ENCODE peak calls at places on chromosomes 7 and 10, in ten cellular contexts. U, E, P, H, J, X, R, V, W and T are unnamed samples. For H3K4me1 and H3K9me3, the result is how much of the 10 kb centered on the place peaks cover.

GRCh38 chr10:65231148-65231547 is 1694.7 kb upstream of the LRRTM3 start:
- DNase-seq in U (no peak), E (no peak), P (no peak), H (no peak), J (no peak), X (no peak), R (no peak), V (no peak), W (no peak), T (no peak)

GRCh38 chr10:101008823-101009423 is 9.3 kb downstream of the LZTS2 start:
- DNase-seq in U (no peak), E (no peak), P (no peak), H (no peak), J (no peak), X (peak), R (no peak), V (no peak), W (no peak), T (no peak)

GRCh38 chr7:132732466-132732865 is 156.2 kb upstream of the PLXNA4 start:
- DNase-seq in U (no peak), E (no peak), P (no peak), H (no peak), J (no peak), X (no peak), R (no peak), V (no peak), W (no peak), T (no peak)

GRCh38 chr10:124653811-124654651 is 90.1 kb downstream of the FAM53B start:
- DNase-seq in U (no peak), E (no peak), P (no peak), H (no peak), J (no peak), X (peak), R (no peak), V (no peak), W (no peak), T (no peak)

GRCh38 chr7:38978474-38978873 is 765 bp downstream of the POU6F2 start:
- DNase-seq in U (no peak), E (no peak), P (no peak), H (no peak), J (no peak), X (no peak), R (no peak), V (no peak), W (no peak), T (no peak)

GRCh38 chr10:90787906-90788491 is 69.8 kb downstream of the HTR7 start:
- DNase-seq in U (no peak), E (no peak), P (peak), H (peak), J (peak), X (peak), R (no peak), V (no peak), W (no peak), T (peak)

GRCh38 chr7:91772100-91772794 is 108.3 kb downstream of the MTERF1 start:
- DNase-seq in U (no peak), E (no peak), P (no peak), H (no peak), J (no peak), X (peak), R (no peak), V (no peak), W (no peak), T (peak)

GRCh38 chr7:45269192-45269591 is 111.6 kb downstream of the RAMP3 start:
- DNase-seq in U (no peak), E (no peak), P (no peak), H (no peak), J (no peak), X (no peak), R (no peak), V (no peak), W (no peak), T (no peak)

GRCh38 chr7:141012044-141012685 is 2.6 kb downstream of the MRPS33 start:
- DNase-seq in U (peak), E (peak), P (peak), H (peak), J (peak), X (peak), R (peak), V (peak), W (peak), T (peak)

GRCh38 chr7:38013246-38013645 is 92.8 kb downstream of the EPDR1 start:
- DNase-seq in U (peak), E (no peak), P (no peak), H (no peak), J (no peak), X (no peak), R (no peak), V (no peak), W (no peak), T (no peak)

GRCh38 chr7:2660359-2661095 is 27.5 kb upstream of the AMZ1 start:
- DNase-seq in U (peak), E (peak), P (no peak), H (peak), J (no peak), X (no peak), R (no peak), V (no peak), W (peak), T (no peak)

GRCh38 chr7:69173341-69173740 is 424.9 kb upstream of the AUTS2 start:
- DNase-seq in U (no peak), E (no peak), P (no peak), H (no peak), J (no peak), X (no peak), R (no peak), V (no peak), W (no peak), T (no peak)

GRCh38 chr10:105384056-105384455 is 743.0 kb downstream of the SORCS3 start:
- DNase-seq in U (no peak), E (no peak), P (no peak), H (no peak), J (no peak), X (no peak), R (no peak), V (no peak), W (no peak), T (no peak)

GRCh38 chr10:118792501-118792900 is 37.7 kb upstream of the CACUL1 start:
- DNase-seq in U (peak), E (no peak), P (no peak), H (no peak), J (peak), X (peak), R (peak), V (no peak), W (no peak), T (no peak)

GRCh38 chr10:95422196-95422595 is 131.4 kb upstream of the PDLIM1 start:
- DNase-seq in U (no peak), E (no peak), P (no peak), H (no peak), J (no peak), X (no peak), R (no peak), V (no peak), W (no peak), T (no peak)

GRCh38 chr7:140506788-140507464 is 27.6 kb upstream of the MKRN1 start:
- DNase-seq in U (peak), E (peak), P (no peak), H (peak), J (no peak), X (peak), R (no peak), V (peak), W (peak), T (peak)

DNA sequence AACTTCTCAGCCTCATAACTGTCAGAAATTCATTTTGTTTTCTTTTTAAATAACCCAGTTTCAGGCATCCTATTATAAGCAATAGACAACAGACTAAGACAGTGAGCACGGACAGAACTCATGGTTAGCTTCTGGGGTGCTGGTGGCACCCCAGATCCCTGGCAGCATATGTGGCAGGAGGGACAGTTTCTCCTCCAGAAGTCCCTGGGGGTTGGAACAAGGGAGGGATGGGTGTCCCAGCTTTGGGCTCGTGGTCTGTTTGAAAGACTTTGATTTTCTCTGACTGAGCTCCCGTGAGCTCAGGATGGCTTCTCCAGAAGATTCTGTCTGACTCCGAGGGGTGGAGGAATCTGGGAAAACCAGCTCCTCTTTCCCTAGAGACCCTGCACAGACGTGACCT is 421.0 kb downstream of the GLRX3 start:
- DNase-seq in U (no peak), E (no peak), P (no peak), H (no peak), J (no peak), X (no peak), R (no peak), V (no peak), W (no peak), T (no peak)
- H3K4me1 ChIP-seq in U (under half), E (under half), P (under half), H (under half), J (under half), X (under half), R (under half), V (under half), W (under half), T (under half)

GRCh38 chr10:75648186-75648761 is 216.8 kb downstream of the LRMDA start:
- DNase-seq in U (no peak), E (no peak), P (no peak), H (no peak), J (no peak), X (no peak), R (no peak), V (no peak), W (no peak), T (no peak)

GRCh38 chr10:75648854-75649253 is 217.4 kb downstream of the LRMDA start:
- DNase-seq in U (no peak), E (no peak), P (no peak), H (no peak), J (no peak), X (no peak), R (no peak), V (no peak), W (no peak), T (no peak)

GRCh38 chr10:75652136-75652535 is 220.7 kb downstream of the LRMDA start:
- DNase-seq in U (no peak), E (no peak), P (no peak), H (no peak), J (no peak), X (no peak), R (no peak), V (no peak), W (no peak), T (no peak)

GRCh38 chr10:75651452-75651851 is 220.0 kb downstream of the LRMDA start:
- DNase-seq in U (no peak), E (no peak), P (no peak), H (peak), J (no peak), X (peak), R (no peak), V (no peak), W (no peak), T (peak)

GRCh38 chr10:75650648-75651047 is 219.2 kb downstream of the LRMDA start:
- DNase-seq in U (no peak), E (no peak), P (no peak), H (no peak), J (no peak), X (no peak), R (no peak), V (no peak), W (no peak), T (no peak)
- H3K9me3 ChIP-seq in U (under half), E (under half), P (under half), H (under half), J (under half), X (under half), R (under half), V (under half), W (under half), T (under half)

GRCh38 chr10:103106556-103106955 is 86.5 kb downstream of the NT5C2 start:
- DNase-seq in U (no peak), E (no peak), P (no peak), H (no peak), J (no peak), X (no peak), R (no peak), V (no peak), W (no peak), T (no peak)

GRCh38 chr10:103111918-103112877 is 80.9 kb downstream of the NT5C2 start:
- DNase-seq in U (no peak), E (no peak), P (no peak), H (no peak), J (no peak), X (no peak), R (no peak), V (no peak), W (no peak), T (no peak)

GRCh38 chr10:103114876-103115275 is 78.2 kb downstream of the NT5C2 start:
- DNase-seq in U (no peak), E (no peak), P (no peak), H (no peak), J (no peak), X (peak), R (no peak), V (no peak), W (no peak), T (peak)

GRCh38 chr10:103111031-103111917 is 81.8 kb downstream of the NT5C2 start:
- DNase-seq in U (no peak), E (no peak), P (no peak), H (no peak), J (peak), X (peak), R (no peak), V (no peak), W (no peak), T (no peak)

GRCh38 chr10:103110407-103110806 is 82.7 kb downstream of the NT5C2 start:
- DNase-seq in U (no peak), E (no peak), P (no peak), H (no peak), J (no peak), X (no peak), R (no peak), V (no peak), W (no peak), T (no peak)
- H3K4me1 ChIP-seq in U (under half), E (under half), P (under half), H (under half), J (under half), X (under half), R (under half), V (half or more), W (under half), T (under half)

GRCh38 chr7:77823787-77824186 is 25.2 kb downstream of the PHTF2 start:
- DNase-seq in U (no peak), E (no peak), P (no peak), H (no peak), J (no peak), X (no peak), R (no peak), V (no peak), W (no peak), T (no peak)
- H3K9me3 ChIP-seq in U (under half), E (under half), P (under half), H (under half), J (under half), X (under half), R (under half), V (under half), W (under half), T (under half)

GRCh38 chr10:17179002-17179401 is 22.5 kb downstream of the TRDMT1 start:
- DNase-seq in U (no peak), E (no peak), P (no peak), H (no peak), J (no peak), X (no peak), R (no peak), V (no peak), W (no peak), T (no peak)

GRCh38 chr10:17178006-17178405 is 23.5 kb downstream of the TRDMT1 start:
- DNase-seq in U (no peak), E (no peak), P (no peak), H (no peak), J (no peak), X (no peak), R (no peak), V (no peak), W (no peak), T (peak)

GRCh38 chr10:17183110-17183509 is 18.4 kb downstream of the TRDMT1 start:
- DNase-seq in U (no peak), E (no peak), P (no peak), H (no peak), J (no peak), X (no peak), R (no peak), V (no peak), W (no peak), T (no peak)

GRCh38 chr10:17185873-17186272 is 15.6 kb downstream of the TRDMT1 start:
- DNase-seq in U (no peak), E (no peak), P (no peak), H (no peak), J (no peak), X (no peak), R (no peak), V (no peak), W (no peak), T (no peak)

GRCh38 chr10:17181751-17182150 is 19.7 kb downstream of the TRDMT1 start:
- DNase-seq in U (no peak), E (no peak), P (no peak), H (peak), J (no peak), X (no peak), R (peak), V (no peak), W (no peak), T (no peak)
- H3K4me1 ChIP-seq in U (under half), E (under half), P (under half), H (under half), J (under half), X (under half), R (under half), V (under half), W (under half), T (under half)

DNA sequence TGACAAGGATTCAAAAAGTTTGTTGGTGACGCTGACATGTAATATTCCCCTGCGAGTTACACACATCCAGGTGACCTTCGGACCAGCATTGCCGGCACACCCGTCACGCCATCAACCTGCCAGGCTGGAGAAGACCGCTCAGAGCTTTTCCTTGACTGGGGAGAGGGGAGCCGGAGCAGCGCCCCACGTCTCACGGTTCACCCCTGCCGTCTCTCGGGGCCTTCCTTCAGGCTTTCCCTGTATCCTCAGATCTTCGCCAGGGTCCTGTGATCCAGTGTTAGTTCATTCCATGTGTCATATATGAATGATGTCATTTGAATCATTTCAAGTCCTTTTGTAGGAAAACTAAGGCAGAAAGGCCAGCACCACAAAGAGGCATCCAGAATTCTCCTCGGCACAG is 127.8 kb downstream of the MGMT start:
- DNase-seq in U (no peak), E (no peak), P (no peak), H (no peak), J (no peak), X (no peak), R (no peak), V (no peak), W (no peak), T (no peak)
- H3K9me3 ChIP-seq in U (under half), E (under half), P (under half), H (under half), J (under half), X (under half), R (under half), V (under half), W (under half), T (under half)